ENCODE peak calls at places on chromosomes 3 and 15, in four cellular contexts. Z, N, K and L are unnamed samples.

GRCh38 chr15:60912984-60913697 is 316.0 kb downstream of the RORA start:
- DNase-seq in N (no peak), Z (no peak), K (no peak), L (no peak)

GRCh38 chr15:41915203-41915994 is 21.5 kb upstream of the SPTBN5 start:
- DNase-seq in Z (no peak), K (no peak), N (no peak), L (no peak)

GRCh38 chr3:46959169-46959515 is 17.4 kb downstream of the CCDC12 start:
- DNase-seq in Z (peak; percentile 41), N (no peak), K (no peak), L (no peak)

GRCh38 chr3:185175370-185175987 is 22.6 kb upstream of the C3orf70 start:
- DNase-seq in K (peak; percentile 18), Z (peak; percentile 65), N (no peak), L (peak; percentile 48)

GRCh38 chr3:100033184-100033583 is 81.1 kb downstream of the FILIP1L start:
- DNase-seq in K (peak; percentile 80), N (peak; percentile 24), Z (peak; percentile 96), L (peak; percentile 83)

GRCh38 chr3:180040966-180041365 is 4.2 kb upstream of the PEX5L start:
- DNase-seq in Z (no peak), N (no peak), K (no peak), L (no peak)

GRCh38 chr3:167406876-167407492 is 26.9 kb upstream of the ZBBX start:
- DNase-seq in K (peak; percentile 61), Z (peak; percentile 38), N (no peak), L (peak; percentile 20)

GRCh38 chr3:123695152-123695551 is 110.3 kb upstream of the HACD2 start:
- DNase-seq in K (no peak), Z (peak; percentile 45), N (no peak), L (no peak)

GRCh38 chr15:90558182-90558581 is 28.5 kb downstream of the CRTC3 start:
- DNase-seq in N (no peak), Z (peak; percentile 52), K (no peak), L (no peak)

GRCh38 chr3:115792206-115792955 is 169.1 kb downstream of the GAP43 start:
- DNase-seq in Z (peak; percentile 37), K (peak; percentile 36), N (no peak), L (peak; percentile 37)

GRCh38 chr15:75043509-75044257 is 20.3 kb downstream of the PPCDC start:
- DNase-seq in K (peak; percentile 100), Z (peak; percentile 100), N (peak; percentile 98), L (peak; percentile 100)

GRCh38 chr15:73952913-73953750 is 26.9 kb downstream of the LOXL1 start:
- DNase-seq in Z (no peak), K (no peak), N (no peak), L (no peak)

GRCh38 chr15:95497681-95498080 is 832.8 kb upstream of the NR2F2 start:
- DNase-seq in Z (no peak), K (no peak), N (no peak), L (no peak)

GRCh38 chr3:168024537-168024941 is 71.2 kb downstream of the GOLIM4 start:
- DNase-seq in K (peak; percentile 71), Z (peak; percentile 87), N (peak; percentile 88), L (peak; percentile 86)

GRCh38 chr15:91289324-91289723 is 189.3 kb downstream of the SV2B start:
- DNase-seq in Z (no peak), K (no peak), N (no peak), L (no peak)

GRCh38 chr3:172342097-172342659 is 106.1 kb downstream of the GHSR start:
- DNase-seq in Z (no peak), N (no peak), K (no peak), L (no peak)

DNA sequence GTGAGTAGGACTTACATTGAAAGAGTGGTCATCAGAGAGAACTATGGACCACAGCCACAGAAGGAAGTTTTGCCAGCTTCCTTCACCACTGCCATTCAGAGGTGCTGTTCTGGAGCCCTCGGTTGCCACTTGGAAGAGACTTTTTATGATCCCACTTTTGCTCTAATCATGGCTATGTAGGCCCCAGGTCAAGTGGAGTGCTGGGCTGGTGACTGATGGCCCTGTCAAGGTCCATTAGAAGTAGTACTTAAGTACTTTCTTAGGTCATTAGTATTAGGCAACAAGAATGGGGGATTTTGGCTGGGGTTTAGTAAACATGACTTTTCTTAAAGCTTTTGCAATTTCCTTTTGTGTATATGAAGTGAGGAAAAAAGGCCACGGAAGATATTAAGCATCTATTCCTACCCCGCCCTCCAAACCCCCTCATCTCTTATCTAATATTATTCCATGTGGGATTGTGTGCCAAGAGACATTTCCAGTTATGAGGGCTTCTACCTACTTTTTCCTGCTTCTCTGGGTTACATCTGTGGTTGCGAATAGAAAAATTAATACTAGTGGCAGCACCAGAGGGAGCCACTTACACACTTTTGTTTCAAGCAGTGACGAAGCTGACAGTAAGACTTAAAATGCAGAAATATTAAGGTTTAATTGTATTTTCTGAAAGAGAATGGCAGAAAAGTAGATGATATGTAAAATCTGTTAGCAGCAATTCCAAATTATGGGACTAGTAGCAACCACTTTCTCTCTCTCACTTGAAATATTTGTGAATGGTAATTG is 13.9 kb downstream of the NLGN1 start:
- DNase-seq in N (peak; percentile 50), K (peak; percentile 56), Z (peak; percentile 60), L (peak; percentile 58)
- TF ChIP-seq CTCF in N (peak; percentile 81), K (peak; percentile 59), Z (peak; percentile 58), L (peak; percentile 59)

GRCh38 chr15:56821721-56822425 is 88.6 kb upstream of the ZNF280D start:
- DNase-seq in N (peak; percentile 63), Z (peak; percentile 88), K (peak; percentile 53), L (peak; percentile 69)
- TF ChIP-seq CTCF in N (peak; percentile 88), Z (peak; percentile 87), K (peak; percentile 79), L (peak; percentile 82)

GRCh38 chr15:62110000-62110851 is 43.4 kb downstream of the C2CD4A start:
- DNase-seq in K (peak; percentile 34), N (peak; percentile 68), Z (peak; percentile 60), L (peak; percentile 60)
- TF ChIP-seq CTCF in K (no peak), N (no peak), Z (no peak), L (no peak)

DNA sequence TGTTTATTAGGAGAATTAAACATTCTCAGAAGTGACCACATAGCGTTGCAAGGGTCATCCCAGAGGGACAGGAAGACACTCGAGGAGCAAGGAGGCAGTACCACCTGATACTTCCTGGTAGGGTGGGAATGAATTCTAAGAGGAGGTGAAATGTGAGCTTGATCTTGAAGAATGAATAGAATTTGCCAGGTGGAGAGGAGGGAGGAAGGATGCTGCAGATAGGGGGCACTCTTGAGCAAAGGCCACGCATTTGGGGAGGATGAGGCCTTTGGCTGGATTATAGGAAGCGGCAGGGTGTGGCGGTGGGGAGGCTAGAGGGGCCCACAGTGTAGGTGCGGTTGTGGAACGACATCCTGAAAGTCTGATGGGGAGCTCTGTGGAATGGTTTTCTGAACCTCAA is 33.5 kb downstream of the CHCHD6 start:
- DNase-seq in Z (no peak), N (no peak), K (no peak), L (no peak)
- TF ChIP-seq CTCF in Z (peak; percentile 26), N (peak; percentile 50), K (peak; percentile 34), L (no peak)

DNA sequence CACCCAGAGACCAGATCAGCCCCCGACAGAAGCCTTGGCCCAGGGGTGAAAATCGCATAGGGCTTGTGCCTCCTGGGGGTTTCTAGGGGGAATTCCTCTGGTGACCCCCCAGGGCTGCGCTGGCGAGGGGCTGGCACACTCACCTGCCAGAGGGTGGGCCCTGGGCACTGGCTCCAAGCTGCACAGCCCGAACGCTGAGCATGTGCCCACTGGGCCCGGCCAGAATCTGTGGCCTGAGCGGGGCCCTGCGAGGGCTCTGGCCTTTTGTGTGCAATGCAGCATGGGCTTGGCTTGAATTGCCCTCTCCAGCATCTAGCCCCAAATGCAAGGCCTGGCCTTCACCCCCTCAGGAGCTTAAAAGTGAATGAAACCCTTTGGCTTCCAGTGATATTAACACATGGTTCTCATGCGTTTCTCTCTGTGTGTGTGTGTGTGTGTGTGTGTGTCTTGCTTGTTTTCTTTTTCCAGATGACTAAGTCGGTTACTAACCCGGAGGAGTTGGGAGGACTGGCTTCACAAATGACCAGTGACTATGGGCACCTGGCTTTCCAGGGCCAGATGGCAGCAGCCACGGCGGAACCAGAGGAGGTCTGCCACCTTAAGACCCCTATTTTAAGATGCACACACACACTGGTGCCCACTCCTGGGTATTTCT is 259.1 kb upstream of the TPM1 start:
- DNase-seq in Z (peak; percentile 90), N (peak; percentile 83), K (peak; percentile 75), L (peak; percentile 89)
- TF ChIP-seq CTCF in Z (no peak), N (no peak), K (no peak), L (no peak)